ENCODE peak calls at places on chromosomes 16 and 17, in ten cellular contexts. S is transverse colon, Z is spleen, M is endothelial cell of umbilical vein, U is breast epithelium, A is stomach, Y is GM12891, Q is HCT116, R is K562, K is GM12878. P is an unnamed sample.

GRCh38 chr16:56247808-56248207 is 56.5 kb downstream of the GNAO1 start:
- DNase-seq in S (no peak), Z (no peak), M (no peak), U (no peak), A (no peak), Y (no peak), Q (no peak), R (no peak), K (no peak), P (no peak)

GRCh38 chr17:41258406-41258805 is 3.2 kb downstream of the KRTAP9-9 start:
- DNase-seq in S (no peak), Z (no peak), M (peak), U (no peak), A (no peak), Y (no peak), Q (no peak), R (no peak), K (no peak), P (no peak)

GRCh38 chr17:35243459-35244204 is 760 bp downstream of the SLFN5 start:
- DNase-seq in S (peak), Z (peak), M (peak), U (no peak), A (peak), Y (no peak), Q (no peak), R (no peak), K (no peak), P (peak)

GRCh38 chr17:64004218-64004770 is 6.1 kb downstream of the PRR29 start:
- DNase-seq in S (no peak), Z (peak), M (no peak), U (no peak), A (no peak), Y (no peak), Q (no peak), R (no peak), K (no peak), P (peak)

GRCh38 chr16:81511371-81511770 is 66.8 kb downstream of the CMIP start:
- DNase-seq in S (no peak), Z (no peak), M (peak), U (no peak), A (no peak), Y (no peak), Q (peak), R (no peak), K (no peak), P (no peak)

GRCh38 chr17:51050291-51051033 is 70.2 kb downstream of the SPAG9 start:
- DNase-seq in S (no peak), Z (no peak), M (no peak), U (no peak), A (no peak), Y (peak), Q (no peak), R (no peak), K (peak), P (no peak)

GRCh38 chr17:65198653-65199382 is 61.6 kb downstream of the RGS9 start:
- DNase-seq in S (no peak), Z (no peak), M (peak), U (no peak), A (no peak), Y (peak), Q (peak), R (peak), K (peak), P (no peak)

GRCh38 chr16:54932737-54933254 is 2.1 kb downstream of the IRX5 start:
- DNase-seq in S (no peak), Z (no peak), M (no peak), U (no peak), A (no peak), Y (no peak), Q (no peak), R (no peak), K (no peak), P (no peak)

GRCh38 chr16:30866031-30866430 is 27.8 kb downstream of the BCL7C start:
- DNase-seq in S (no peak), Z (no peak), M (no peak), U (no peak), A (no peak), Y (no peak), Q (no peak), R (no peak), K (no peak), P (no peak)

DNA sequence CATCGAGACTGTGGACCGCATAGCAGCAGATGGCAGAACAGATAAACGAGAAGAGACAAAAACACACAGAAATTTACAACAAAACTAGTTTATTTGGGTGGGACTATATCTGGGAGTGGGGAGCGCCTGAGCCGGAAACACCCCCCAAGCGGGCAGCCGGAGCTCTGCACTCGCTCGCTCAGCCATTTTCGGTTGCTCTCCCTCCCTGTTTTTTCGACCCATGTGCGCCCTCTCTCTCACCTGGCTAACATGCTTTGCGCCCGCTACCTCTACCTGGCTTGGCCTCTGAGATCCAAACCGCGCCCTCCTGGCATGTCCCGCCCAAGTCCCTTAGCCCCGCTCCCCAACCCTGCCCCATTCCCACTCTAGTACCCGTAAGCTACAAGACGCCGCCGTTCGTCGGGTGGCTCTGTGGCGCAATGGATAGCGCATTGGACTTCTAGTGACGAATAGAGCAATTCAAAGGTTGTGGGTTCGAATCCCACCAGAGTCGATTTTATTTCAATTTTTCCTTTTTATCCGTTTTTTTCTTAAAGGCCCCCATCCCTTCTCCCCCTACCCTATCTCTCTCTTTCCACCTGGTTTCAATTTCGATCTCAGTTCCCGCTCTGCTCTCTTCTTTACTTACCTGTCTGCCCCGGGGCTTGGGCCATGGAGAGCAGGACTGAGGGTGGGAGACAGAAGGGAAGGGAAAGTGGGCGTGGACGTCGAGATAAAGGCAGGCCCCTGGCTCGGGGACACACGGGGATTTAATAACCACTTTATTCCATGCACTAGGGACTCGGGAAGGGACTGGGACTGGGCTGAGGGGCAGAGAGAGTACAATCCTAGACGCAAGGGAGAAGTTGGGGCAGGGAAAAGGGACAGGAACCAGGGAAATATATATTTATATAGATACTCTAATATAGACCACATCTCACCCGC is 2.5 kb upstream of the ALOXE3 start:
- DNase-seq in S (peak), Z (peak), M (peak), U (no peak), A (peak), Y (no peak), Q (peak), R (peak), K (peak), P (peak)
- TF ChIP-seq POLR2A in S (no peak), Z (no peak), M (no peak), U (no peak), A (no peak), Y (no peak), Q (no peak), R (peak), K (peak), P (no peak)

GRCh38 chr16:1630450-1631213 is 18.5 kb downstream of the CRAMP1 start:
- DNase-seq in S (no peak), Z (no peak), M (no peak), U (no peak), A (no peak), Y (no peak), Q (no peak), R (no peak), K (no peak), P (no peak)
- TF ChIP-seq POLR2AphosphoS5 in S (no peak), Z (no peak), M (no peak), U (no peak), A (no peak), Y (no peak), Q (no peak), R (no peak), K (no peak), P (no peak)

GRCh38 chr16:27217256-27217655 is 13.9 kb downstream of the KDM8 start:
- DNase-seq in S (no peak), Z (no peak), M (no peak), U (no peak), A (no peak), Y (no peak), Q (no peak), R (peak), K (no peak), P (no peak)
- TF ChIP-seq POLR2A in S (no peak), Z (no peak), M (no peak), U (no peak), A (no peak), Y (no peak), Q (no peak), R (no peak), K (no peak), P (no peak)

DNA sequence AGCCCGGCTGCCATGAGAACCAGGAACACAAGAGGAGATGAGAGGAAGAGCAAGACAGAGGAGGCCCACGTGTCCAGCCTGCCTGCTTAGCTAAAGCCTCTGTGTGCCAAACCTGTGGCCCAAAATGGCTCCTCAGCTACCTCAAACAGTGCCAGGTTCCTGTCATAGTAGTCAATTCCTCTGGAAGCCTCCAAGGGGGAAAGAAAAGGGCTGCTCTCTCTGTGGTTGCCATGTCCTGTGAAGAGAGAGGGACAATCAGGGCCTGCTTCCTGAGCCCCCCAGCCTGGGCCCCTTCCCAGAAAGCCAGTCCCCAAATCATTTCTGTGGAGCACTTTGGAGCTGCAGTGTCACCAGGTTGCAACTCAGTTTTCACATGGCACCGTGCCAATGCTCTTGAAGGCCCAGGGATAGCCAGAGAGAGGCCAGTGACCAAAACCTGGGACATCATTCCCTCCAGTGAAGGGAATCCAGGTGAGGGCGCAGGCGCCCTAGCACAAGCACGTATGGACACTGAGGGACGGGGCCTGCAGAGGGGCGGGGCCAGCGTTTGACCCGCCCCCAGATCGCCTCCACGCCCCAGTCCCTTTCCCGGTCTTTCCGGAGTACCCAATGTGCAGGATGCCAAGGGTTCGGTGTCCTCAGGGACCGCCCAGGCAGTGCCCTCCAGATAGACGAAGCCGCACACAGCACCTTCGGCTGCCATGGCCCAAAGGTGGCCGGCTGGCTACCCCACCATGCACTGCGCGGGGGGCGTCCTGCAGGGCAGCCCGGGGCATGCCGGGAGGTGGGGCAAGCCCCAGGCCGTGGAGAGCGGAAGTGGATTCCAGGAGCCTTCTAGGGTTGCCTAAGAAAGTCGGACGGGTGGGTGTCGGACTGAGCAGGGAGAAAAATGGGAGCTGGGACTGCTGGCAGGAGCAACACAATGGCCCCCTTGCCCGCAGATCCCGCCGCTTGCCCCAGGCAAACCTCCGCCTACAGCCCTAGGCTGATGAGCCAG is 4.8 kb downstream of the SLC12A4 start:
- DNase-seq in S (no peak), Z (peak), M (no peak), U (no peak), A (peak), Y (no peak), Q (no peak), R (peak), K (no peak), P (no peak)
- TF ChIP-seq POLR2AphosphoS5 in S (no peak), Z (no peak), M (peak), U (no peak), A (no peak), Y (no peak), Q (no peak), R (no peak), K (no peak), P (no peak)